ENCODE peak calls at places on chromosomes 4 and X, in four cellular contexts. C is GM03348; S is NCI-H1436 treated with DMSO at 0.1 percent for 48 hours; I is CD8-positive, alpha-beta T cell. O is an unnamed sample.

GRCh38 chr4:188037003-188037713 is 41.6 kb downstream of the ZFP42 start:
- DNase-seq in C (no peak), I (no peak), S (no peak), O (no peak)

GRCh38 chr4:122854860-122855259 is 28.2 kb downstream of the FGF2 start:
- DNase-seq in C (no peak), S (no peak), I (no peak), O (no peak)

GRCh38 chr4:81173213-81173612 is 41.8 kb downstream of the PRKG2 start:
- DNase-seq in C (no peak), S (no peak), I (no peak), O (no peak)

GRCh38 chr4:118941799-118942198 is 53.1 kb downstream of the SYNPO2 start:
- DNase-seq in C (no peak), I (no peak), S (no peak), O (no peak)

GRCh38 chrX:39309721-39310152 is 508.5 kb downstream of the MID1IP1 start:
- DNase-seq in I (peak), C (no peak), S (no peak), O (peak)

GRCh38 chr4:52052475-52052780 is 1.3 kb downstream of the SPATA18 start:
- DNase-seq in I (no peak), S (no peak), C (peak), O (no peak)

GRCh38 chr4:56388311-56388710 is 1.0 kb upstream of the AASDH start:
- DNase-seq in S (no peak), C (peak), I (no peak), O (no peak)

GRCh38 chrX:39577976-39578962 is 519.5 kb downstream of the BCOR start:
- DNase-seq in I (peak), C (no peak), S (no peak), O (no peak)

GRCh38 chr4:185874516-185875230 is 62.7 kb upstream of the SORBS2 start:
- DNase-seq in I (no peak), C (peak), S (no peak), O (no peak)

GRCh38 chr4:2535386-2536192 is 858 bp upstream of the FAM193A start:
- DNase-seq in I (peak), C (peak), S (no peak), O (peak)

GRCh38 chr4:86481429-86481828 is 112.7 kb upstream of the PTPN13 start:
- DNase-seq in I (no peak), C (no peak), S (no peak), O (no peak)

GRCh38 chr4:82891728-82892466 is 944 bp upstream of the SEC31A start:
- DNase-seq in C (no peak), I (no peak), S (no peak), O (no peak)

O was measured in effector memory CD4-positive, alpha-beta T cell.